ENCODE peak calls at places on chromosomes 4 and X, in seven cellular contexts. One of them, this sample, is unnamed.

GRCh38 chr4:179372242-179372641 is 1930.0 kb upstream of the AGA start:
- DNase-seq in RWPE1: no peak
- DNase-seq in brain microvascular endothelial cell: no peak
- DNase-seq in colonic mucosa: no peak
- DNase-seq in A549: no peak
- DNase-seq in ovary: no peak
- DNase-seq in gastrocnemius medialis: no peak
- DNase-seq in this sample: no peak

GRCh38 chrX:106919932-106920452 is at the start of gene CLDN2:
- DNase-seq in RWPE1: no peak
- DNase-seq in brain microvascular endothelial cell: no peak
- DNase-seq in colonic mucosa: no peak
- DNase-seq in A549: no peak
- DNase-seq in ovary: no peak
- DNase-seq in gastrocnemius medialis: no peak
- DNase-seq in this sample: no peak

GRCh38 chr4:100168521-100168920 is 21.7 kb downstream of the DDIT4L start:
- DNase-seq in RWPE1: no peak
- DNase-seq in brain microvascular endothelial cell: peak; percentile 13
- DNase-seq in colonic mucosa: no peak
- DNase-seq in A549: no peak
- DNase-seq in ovary: no peak
- DNase-seq in gastrocnemius medialis: no peak
- DNase-seq in this sample: no peak

GRCh38 chr4:17418010-17418409 is 93.9 kb downstream of the QDPR start:
- DNase-seq in RWPE1: no peak
- DNase-seq in brain microvascular endothelial cell: no peak
- DNase-seq in colonic mucosa: no peak
- DNase-seq in A549: no peak
- DNase-seq in ovary: no peak
- DNase-seq in gastrocnemius medialis: no peak
- DNase-seq in this sample: no peak

GRCh38 chr4:183264614-183265013 is 55.5 kb downstream of the CLDN22 start:
- DNase-seq in RWPE1: no peak
- DNase-seq in brain microvascular endothelial cell: no peak
- DNase-seq in colonic mucosa: no peak
- DNase-seq in A549: no peak
- DNase-seq in ovary: no peak
- DNase-seq in gastrocnemius medialis: no peak
- DNase-seq in this sample: no peak

GRCh38 chr4:118765399-118765798 is 70.5 kb downstream of the SEC24D start:
- DNase-seq in RWPE1: peak; percentile 75
- DNase-seq in brain microvascular endothelial cell: peak; percentile 89
- DNase-seq in colonic mucosa: no peak
- DNase-seq in A549: peak; percentile 32
- DNase-seq in ovary: no peak
- DNase-seq in gastrocnemius medialis: peak; percentile 27
- DNase-seq in this sample: no peak

GRCh38 chrX:69128573-69128972 is 36.7 kb downstream of the PJA1 start:
- DNase-seq in RWPE1: no peak
- DNase-seq in brain microvascular endothelial cell: no peak
- DNase-seq in colonic mucosa: no peak
- DNase-seq in A549: no peak
- DNase-seq in ovary: peak; percentile 51
- DNase-seq in gastrocnemius medialis: no peak
- DNase-seq in this sample: no peak

GRCh38 chr4:127069675-127070074 is 563.1 kb upstream of the INTU start:
- DNase-seq in RWPE1: no peak
- DNase-seq in brain microvascular endothelial cell: no peak
- DNase-seq in colonic mucosa: no peak
- DNase-seq in A549: no peak
- DNase-seq in ovary: no peak
- DNase-seq in gastrocnemius medialis: no peak
- DNase-seq in this sample: no peak

GRCh38 chr4:81454498-81454897 is 17.2 kb downstream of the RASGEF1B start:
- DNase-seq in RWPE1: peak; percentile 63
- DNase-seq in brain microvascular endothelial cell: peak; percentile 10
- DNase-seq in colonic mucosa: peak; percentile 38
- DNase-seq in A549: no peak
- DNase-seq in ovary: no peak
- DNase-seq in gastrocnemius medialis: no peak
- DNase-seq in this sample: no peak

GRCh38 chrX:21374994-21375794 is 976 bp downstream of the CNKSR2 start:
- DNase-seq in RWPE1: no peak
- DNase-seq in brain microvascular endothelial cell: no peak
- DNase-seq in colonic mucosa: no peak
- DNase-seq in A549: no peak
- DNase-seq in ovary: peak; percentile 25
- DNase-seq in gastrocnemius medialis: no peak
- DNase-seq in this sample: no peak

GRCh38 chr4:154489558-154490260 is 1.9 kb downstream of the DCHS2 start:
- DNase-seq in RWPE1: no peak
- DNase-seq in brain microvascular endothelial cell: no peak
- DNase-seq in colonic mucosa: no peak
- DNase-seq in A549: no peak
- DNase-seq in ovary: no peak
- DNase-seq in gastrocnemius medialis: no peak
- DNase-seq in this sample: no peak

GRCh38 chr4:127604949-127605709 is 27.6 kb upstream of the INTU start:
- DNase-seq in RWPE1: peak; percentile 28
- DNase-seq in brain microvascular endothelial cell: no peak
- DNase-seq in colonic mucosa: no peak
- DNase-seq in A549: peak; percentile 20
- DNase-seq in ovary: no peak
- DNase-seq in gastrocnemius medialis: no peak
- DNase-seq in this sample: no peak

GRCh38 chr4:162852642-162853041 is 314.0 kb downstream of the NAF1 start:
- DNase-seq in RWPE1: no peak
- DNase-seq in brain microvascular endothelial cell: no peak
- DNase-seq in colonic mucosa: no peak
- DNase-seq in A549: no peak
- DNase-seq in ovary: no peak
- DNase-seq in gastrocnemius medialis: no peak
- DNase-seq in this sample: no peak

GRCh38 chrX:3141031-3141430 is 99.8 kb downstream of the ARSF start:
- DNase-seq in RWPE1: no peak
- DNase-seq in brain microvascular endothelial cell: no peak
- DNase-seq in colonic mucosa: no peak
- DNase-seq in A549: no peak
- DNase-seq in ovary: no peak
- DNase-seq in gastrocnemius medialis: no peak
- DNase-seq in this sample: no peak

GRCh38 chrX:117985241-117985640 is 131.4 kb downstream of the KLHL13 start:
- DNase-seq in RWPE1: no peak
- DNase-seq in brain microvascular endothelial cell: no peak
- DNase-seq in colonic mucosa: peak; percentile 27
- DNase-seq in A549: peak; percentile 6
- DNase-seq in ovary: no peak
- DNase-seq in gastrocnemius medialis: no peak
- DNase-seq in this sample: no peak

GRCh38 chrX:119393144-119393543 is 6.0 kb upstream of the SLC25A43 start:
- DNase-seq in RWPE1: no peak
- DNase-seq in brain microvascular endothelial cell: no peak
- DNase-seq in colonic mucosa: no peak
- DNase-seq in A549: no peak
- DNase-seq in ovary: no peak
- DNase-seq in gastrocnemius medialis: no peak
- DNase-seq in this sample: no peak

GRCh38 chrX:119391279-119391678 is 7.9 kb upstream of the SLC25A43 start:
- DNase-seq in RWPE1: no peak
- DNase-seq in brain microvascular endothelial cell: peak; percentile 19
- DNase-seq in colonic mucosa: peak; percentile 61
- DNase-seq in A549: peak; percentile 46
- DNase-seq in ovary: no peak
- DNase-seq in gastrocnemius medialis: no peak
- DNase-seq in this sample: no peak

GRCh38 chrX:119389214-119389613 is 9.9 kb upstream of the SLC25A43 start:
- DNase-seq in RWPE1: no peak
- DNase-seq in brain microvascular endothelial cell: no peak
- DNase-seq in colonic mucosa: peak; percentile 55
- DNase-seq in A549: no peak
- DNase-seq in ovary: no peak
- DNase-seq in gastrocnemius medialis: no peak
- DNase-seq in this sample: no peak

GRCh38 chrX:119389854-119390501 is 9.2 kb upstream of the SLC25A43 start:
- DNase-seq in RWPE1: no peak
- DNase-seq in brain microvascular endothelial cell: no peak
- DNase-seq in colonic mucosa: no peak
- DNase-seq in A549: no peak
- DNase-seq in ovary: no peak
- DNase-seq in gastrocnemius medialis: no peak
- DNase-seq in this sample: no peak
- TF ChIP-seq CTCF in RWPE1: no peak
- TF ChIP-seq CTCF in brain microvascular endothelial cell: no peak
- TF ChIP-seq CTCF in colonic mucosa: no peak
- TF ChIP-seq CTCF in A549: no peak
- TF ChIP-seq CTCF in ovary: no peak
- TF ChIP-seq CTCF in gastrocnemius medialis: no peak
- TF ChIP-seq CTCF in this sample: no peak

GRCh38 chrX:15107367-15107988 is 162.4 kb downstream of the ASB9 start:
- DNase-seq in RWPE1: no peak
- DNase-seq in brain microvascular endothelial cell: no peak
- DNase-seq in colonic mucosa: no peak
- DNase-seq in A549: peak; percentile 18
- DNase-seq in ovary: no peak
- DNase-seq in gastrocnemius medialis: no peak
- DNase-seq in this sample: no peak
- TF ChIP-seq CTCF in RWPE1: no peak
- TF ChIP-seq CTCF in brain microvascular endothelial cell: no peak
- TF ChIP-seq CTCF in colonic mucosa: no peak
- TF ChIP-seq CTCF in A549: peak; percentile 18
- TF ChIP-seq CTCF in ovary: no peak
- TF ChIP-seq CTCF in gastrocnemius medialis: no peak
- TF ChIP-seq CTCF in this sample: no peak

GRCh38 chr4:140740422-140740821 is 15.8 kb downstream of the TBC1D9 start:
- DNase-seq in RWPE1: no peak
- DNase-seq in brain microvascular endothelial cell: no peak
- DNase-seq in colonic mucosa: no peak
- DNase-seq in A549: no peak
- DNase-seq in ovary: no peak
- DNase-seq in gastrocnemius medialis: no peak
- DNase-seq in this sample: no peak

GRCh38 chr4:140740906-140741670 is 15.1 kb downstream of the TBC1D9 start:
- DNase-seq in RWPE1: no peak
- DNase-seq in brain microvascular endothelial cell: no peak
- DNase-seq in colonic mucosa: no peak
- DNase-seq in A549: no peak
- DNase-seq in ovary: no peak
- DNase-seq in gastrocnemius medialis: no peak
- DNase-seq in this sample: no peak

GRCh38 chr4:140742838-140743193 is 13.4 kb downstream of the TBC1D9 start:
- DNase-seq in RWPE1: no peak
- DNase-seq in brain microvascular endothelial cell: no peak
- DNase-seq in colonic mucosa: no peak
- DNase-seq in A549: no peak
- DNase-seq in ovary: no peak
- DNase-seq in gastrocnemius medialis: no peak
- DNase-seq in this sample: no peak

GRCh38 chr4:140744421-140744820 is 11.8 kb downstream of the TBC1D9 start:
- DNase-seq in RWPE1: no peak
- DNase-seq in brain microvascular endothelial cell: no peak
- DNase-seq in colonic mucosa: no peak
- DNase-seq in A549: no peak
- DNase-seq in ovary: no peak
- DNase-seq in gastrocnemius medialis: no peak
- DNase-seq in this sample: no peak

GRCh38 chr4:140743194-140743931 is 12.8 kb downstream of the TBC1D9 start:
- DNase-seq in RWPE1: no peak
- DNase-seq in brain microvascular endothelial cell: no peak
- DNase-seq in colonic mucosa: no peak
- DNase-seq in A549: peak; percentile 25
- DNase-seq in ovary: no peak
- DNase-seq in gastrocnemius medialis: no peak
- DNase-seq in this sample: no peak
- TF ChIP-seq CTCF in RWPE1: no peak
- TF ChIP-seq CTCF in brain microvascular endothelial cell: peak; percentile 40
- TF ChIP-seq CTCF in colonic mucosa: peak; percentile 23
- TF ChIP-seq CTCF in A549: peak; percentile 39
- TF ChIP-seq CTCF in ovary: no peak
- TF ChIP-seq CTCF in gastrocnemius medialis: no peak
- TF ChIP-seq CTCF in this sample: no peak

GRCh38 chr4:153241295-153241694 is 37.1 kb downstream of the TRIM2 start:
- DNase-seq in RWPE1: no peak
- DNase-seq in brain microvascular endothelial cell: no peak
- DNase-seq in colonic mucosa: no peak
- DNase-seq in A549: no peak
- DNase-seq in ovary: no peak
- DNase-seq in gastrocnemius medialis: no peak
- DNase-seq in this sample: no peak

GRCh38 chr4:153244969-153245368 is 40.7 kb downstream of the TRIM2 start:
- DNase-seq in RWPE1: no peak
- DNase-seq in brain microvascular endothelial cell: no peak
- DNase-seq in colonic mucosa: peak; percentile 64
- DNase-seq in A549: no peak
- DNase-seq in ovary: no peak
- DNase-seq in gastrocnemius medialis: no peak
- DNase-seq in this sample: no peak

GRCh38 chr4:153243464-153243863 is 39.2 kb downstream of the TRIM2 start:
- DNase-seq in RWPE1: no peak
- DNase-seq in brain microvascular endothelial cell: no peak
- DNase-seq in colonic mucosa: no peak
- DNase-seq in A549: no peak
- DNase-seq in ovary: no peak
- DNase-seq in gastrocnemius medialis: no peak
- DNase-seq in this sample: no peak

GRCh38 chr4:153242848-153243324 is 38.6 kb downstream of the TRIM2 start:
- DNase-seq in RWPE1: no peak
- DNase-seq in brain microvascular endothelial cell: no peak
- DNase-seq in colonic mucosa: no peak
- DNase-seq in A549: no peak
- DNase-seq in ovary: no peak
- DNase-seq in gastrocnemius medialis: no peak
- DNase-seq in this sample: no peak

DNA sequence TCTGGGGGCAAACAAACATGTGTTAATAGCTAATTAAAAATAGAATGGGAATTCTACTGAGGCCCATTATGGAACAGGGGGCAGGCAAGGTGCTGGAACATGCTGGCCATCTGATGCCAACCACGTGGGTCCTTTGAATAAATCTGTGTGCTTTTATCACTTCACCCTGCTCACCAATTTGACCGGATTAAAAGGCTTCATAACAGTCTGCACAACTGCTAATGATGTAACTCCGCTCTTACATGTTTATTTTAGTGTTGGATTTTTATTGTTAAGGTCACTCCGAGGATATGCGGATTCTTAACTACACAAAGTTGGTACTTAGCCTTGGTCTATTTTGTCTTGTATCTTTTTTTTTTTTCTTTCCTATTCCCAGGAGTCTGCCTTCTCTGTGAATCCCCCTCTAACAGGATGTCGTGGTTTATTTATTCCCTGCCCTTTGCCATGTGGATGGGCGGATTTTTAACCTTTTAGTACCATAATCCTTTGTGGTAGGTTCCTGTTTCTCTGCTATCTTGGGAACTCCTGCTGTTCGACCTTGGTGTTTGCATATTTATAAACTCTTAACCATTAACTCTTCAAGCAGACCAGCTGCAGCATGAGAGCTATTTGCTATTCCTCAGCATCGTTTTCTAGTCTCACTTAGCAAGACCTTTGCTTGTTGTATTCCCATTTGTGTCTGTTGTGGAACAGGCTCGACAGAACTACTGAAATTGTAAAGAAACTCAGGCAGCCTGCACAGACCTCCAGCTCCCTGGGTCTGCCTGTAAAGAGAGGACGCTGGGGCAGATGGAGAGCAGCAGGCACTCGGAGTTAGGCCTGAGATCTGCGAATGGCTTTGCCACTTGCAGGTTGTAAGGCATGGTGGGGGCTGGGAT is 38.0 kb downstream of the TRIM2 start:
- DNase-seq in RWPE1: no peak
- DNase-seq in brain microvascular endothelial cell: peak; percentile 27
- DNase-seq in colonic mucosa: peak; percentile 53
- DNase-seq in A549: no peak
- DNase-seq in ovary: no peak
- DNase-seq in gastrocnemius medialis: no peak
- DNase-seq in this sample: no peak
- TF ChIP-seq CTCF in RWPE1: no peak
- TF ChIP-seq CTCF in brain microvascular endothelial cell: no peak
- TF ChIP-seq CTCF in colonic mucosa: no peak
- TF ChIP-seq CTCF in A549: no peak
- TF ChIP-seq CTCF in ovary: no peak
- TF ChIP-seq CTCF in gastrocnemius medialis: no peak
- TF ChIP-seq CTCF in this sample: no peak

This sample was measured in psoas muscle.